ENCODE peak calls at places on chromosomes 11 and 22, in eight cellular contexts. W is GM23338, J is hepatocyte, I is OCI-LY7, P is HCT116, K is PC-3, V is MM.1S, T is SK-N-SH. S is an unnamed sample. For H3K9me2, the result is how much of the 10 kb centered on the place peaks cover.

GRCh38 chr11:10314199-10315072 is 9.6 kb downstream of the ADM start:
- DNase-seq in V (peak), T (no peak), W (peak), J (peak), P (no peak), I (peak), K (peak), S (no peak)

GRCh38 chr11:10778217-10778970 is 27.3 kb downstream of the CTR9 start:
- DNase-seq in V (no peak), J (peak), I (no peak), K (no peak), T (peak), P (no peak), W (no peak), S (no peak)

GRCh38 chr11:102771351-102771750 is 9.1 kb downstream of the MMP10 start:
- DNase-seq in K (peak), T (no peak), J (no peak), I (no peak), W (no peak), P (no peak), V (no peak), S (peak)

GRCh38 chr11:69861901-69862300 is 42.7 kb upstream of the FGF3 start:
- DNase-seq in V (no peak), I (no peak), K (no peak), T (no peak), J (no peak), P (no peak), W (no peak), S (no peak)

GRCh38 chr11:3830741-3831140 is 10.0 kb downstream of the RHOG start:
- DNase-seq in T (no peak), V (no peak), P (no peak), K (no peak), J (no peak), I (no peak), W (no peak), S (no peak)

GRCh38 chr11:108591893-108592292 is 1.7 kb downstream of the EXPH5 start:
- DNase-seq in W (no peak), P (no peak), T (no peak), V (no peak), J (no peak), K (no peak), I (no peak), S (no peak)

GRCh38 chr22:37215890-37216289 is 3.6 kb upstream of the SSTR3 start:
- DNase-seq in P (no peak), I (no peak), J (no peak), V (peak), K (no peak), W (no peak), T (no peak), S (no peak)

GRCh38 chr11:77124041-77124440 is 4.0 kb upstream of the MYO7A start:
- DNase-seq in V (no peak), K (no peak), I (no peak), T (no peak), W (no peak), J (no peak), P (no peak), S (no peak)

GRCh38 chr11:130434521-130435223 is 6.3 kb upstream of the ADAMTS8 start:
- DNase-seq in J (peak), I (peak), W (peak), K (peak), V (peak), T (peak), P (peak), S (peak)

GRCh38 chr11:129283141-129283540 is 91.0 kb upstream of the ARHGAP32 start:
- DNase-seq in V (no peak), J (peak), P (peak), K (peak), W (peak), I (no peak), T (no peak), S (peak)

GRCh38 chr22:37924386-37925065 is 18.4 kb downstream of the MICALL1 start:
- DNase-seq in V (no peak), P (no peak), K (no peak), W (no peak), T (peak), I (no peak), J (no peak), S (no peak)

GRCh38 chr11:4551346-4551979 is 6.5 kb downstream of the OR52M1 start:
- DNase-seq in V (no peak), T (peak), K (peak), P (no peak), J (no peak), W (peak), I (no peak), S (no peak)

GRCh38 chr11:31997955-31998354 is 92.9 kb upstream of the RCN1 start:
- DNase-seq in W (no peak), I (no peak), P (no peak), J (no peak), T (no peak), V (no peak), K (peak), S (no peak)

GRCh38 chr11:116263770-116264169 is 509.0 kb downstream of the BUD13 start:
- DNase-seq in P (no peak), W (no peak), J (no peak), I (no peak), T (no peak), K (no peak), V (no peak), S (no peak)

GRCh38 chr22:21624120-21624879 is 5.5 kb downstream of the YDJC start:
- DNase-seq in I (peak), J (peak), V (peak), W (peak), T (peak), K (peak), P (no peak), S (no peak)

GRCh38 chr22:33819743-33820142 is 100.5 kb downstream of the LARGE1 start:
- DNase-seq in P (no peak), W (no peak), K (no peak), I (no peak), T (no peak), J (no peak), V (no peak), S (no peak)

GRCh38 chr11:68942090-68942620 is 38.5 kb downstream of the IGHMBP2 start:
- DNase-seq in T (no peak), P (no peak), K (no peak), I (no peak), W (no peak), J (no peak), V (no peak), S (no peak)

GRCh38 chr11:65435330-65435931 is 12.8 kb downstream of the NEAT1 start:
- DNase-seq in I (no peak), P (no peak), V (no peak), W (no peak), K (no peak), T (no peak), J (no peak), S (no peak)

GRCh38 chr11:77592727-77593126 is 3.0 kb downstream of the AQP11 start:
- DNase-seq in T (no peak), I (no peak), K (no peak), P (no peak), J (no peak), V (no peak), W (no peak), S (no peak)

GRCh38 chr22:31044262-31044861 is 36.8 kb upstream of the SMTN start:
- DNase-seq in P (no peak), J (no peak), K (no peak), I (no peak), T (no peak), V (no peak), W (no peak), S (no peak)

GRCh38 chr11:130212431-130212961 is 52.9 kb downstream of the ST14 start:
- DNase-seq in J (no peak), K (no peak), W (no peak), I (no peak), P (no peak), T (peak), V (no peak), S (no peak)

GRCh38 chr22:39534092-39534506 is 1.6 kb upstream of the RPS19BP1 start:
- DNase-seq in V (no peak), P (no peak), T (no peak), I (no peak), W (peak), K (no peak), J (no peak), S (no peak)

GRCh38 chr11:93741882-93742226 is 382 bp downstream of the C11orf54 start:
- DNase-seq in W (peak), V (peak), T (no peak), P (no peak), I (no peak), K (peak), J (peak), S (peak)

GRCh38 chr11:13959001-13959400 is 3.5 kb upstream of the SPON1 start:
- DNase-seq in K (no peak), T (peak), J (no peak), W (no peak), I (no peak), P (no peak), V (no peak), S (no peak)

GRCh38 chr22:25750569-25751173 is 8.7 kb downstream of the MYO18B start:
- DNase-seq in W (no peak), K (no peak), T (no peak), J (no peak), P (no peak), I (no peak), V (no peak), S (no peak)

GRCh38 chr11:45182902-45183301 is 36.5 kb downstream of the PRDM11 start:
- DNase-seq in W (peak), P (peak), K (peak), T (peak), I (peak), V (no peak), J (no peak), S (peak)

GRCh38 chr22:43343262-43343988 is at the start of gene SCUBE1:
- DNase-seq in K (peak), W (peak), T (peak), V (peak), I (no peak), J (peak), P (no peak), S (peak)

GRCh38 chr11:126636911-126637799 is 281.7 kb downstream of the ST3GAL4 start:
- DNase-seq in K (no peak), J (no peak), V (no peak), I (no peak), W (no peak), P (no peak), T (no peak), S (no peak)
- H3K9me2 ChIP-seq in K (under half), J (under half), V (under half), I (under half), W (under half), P (under half), T (under half), S (under half)

GRCh38 chr11:61659413-61660196 is 20.6 kb upstream of the DAGLA start:
- DNase-seq in I (no peak), W (peak), J (no peak), K (peak), V (no peak), P (no peak), T (no peak), S (no peak)
- TF ChIP-seq CTCF in I (no peak), W (peak), J (peak), K (peak), V (no peak), P (no peak), T (no peak), S (peak)

GRCh38 chr22:46746192-46746591 is 8.1 kb upstream of the CERK start:
- DNase-seq in K (no peak), T (no peak), I (no peak), P (no peak), J (no peak), W (no peak), V (no peak), S (no peak)
- H3K9me2 ChIP-seq in K (under half), T (under half), I (under half), P (under half), J (under half), W (under half), V (under half), S (under half)

GRCh38 chr11:19116971-19117759 is at the start of gene ZDHHC13:
- DNase-seq in I (peak), W (peak), P (peak), J (peak), V (peak), K (peak), T (peak), S (peak)
- TF ChIP-seq CTCF in I (peak), W (peak), P (peak), J (peak), V (peak), K (peak), T (peak), S (peak)

GRCh38 chr22:28349114-28349513 is 330.5 kb downstream of the TTC28 start:
- DNase-seq in I (no peak), T (peak), W (no peak), V (no peak), P (no peak), K (no peak), J (no peak), S (no peak)

GRCh38 chr22:28346308-28346707 is 333.3 kb downstream of the TTC28 start:
- DNase-seq in K (no peak), W (no peak), J (no peak), P (no peak), I (no peak), V (no peak), T (no peak), S (no peak)

GRCh38 chr22:28351585-28351984 is 328.1 kb downstream of the TTC28 start:
- DNase-seq in P (no peak), V (no peak), W (no peak), K (no peak), J (no peak), I (no peak), T (no peak), S (no peak)

GRCh38 chr22:28345304-28345703 is 334.3 kb downstream of the TTC28 start:
- DNase-seq in P (no peak), K (no peak), T (no peak), W (peak), I (no peak), V (no peak), J (no peak), S (no peak)

DNA sequence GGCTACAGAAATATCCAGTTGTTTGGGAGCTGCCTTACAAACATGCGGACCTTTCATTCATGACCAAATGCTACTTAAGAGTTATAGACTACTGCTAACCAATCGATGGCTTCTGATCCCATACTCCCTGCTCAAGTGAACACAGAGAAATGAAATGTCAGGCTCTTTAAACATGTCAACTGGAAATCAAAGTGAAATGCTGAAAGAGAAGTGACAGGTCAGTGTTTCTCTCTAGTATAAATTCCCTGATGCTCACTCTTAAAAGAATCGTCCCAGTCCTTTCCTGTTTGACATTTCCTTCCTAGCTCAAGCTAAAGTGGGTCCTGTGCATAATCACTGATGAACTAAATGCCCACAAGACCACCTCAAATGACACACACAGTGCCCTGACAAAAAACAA is 331.0 kb downstream of the TTC28 start:
- DNase-seq in W (no peak), P (no peak), K (no peak), T (no peak), I (no peak), V (no peak), J (no peak), S (no peak)
- H3K9me2 ChIP-seq in W (under half), P (under half), K (under half), T (under half), I (under half), V (under half), J (under half), S (under half)

GRCh38 chr22:23402275-23403151 is 177.6 kb downstream of the IGLL1 start:
- DNase-seq in K (peak), T (peak), P (peak), I (peak), V (peak), W (peak), J (peak), S (peak)
- TF ChIP-seq CTCF in K (peak), T (peak), P (peak), I (peak), V (peak), W (peak), J (peak), S (peak)

S was measured in PC-9.